ENCODE peak calls at places on chromosomes 16 and 17, in ten cellular contexts. One of them, this sample, is unnamed.
A peak's percentile ranks its signal among the peaks of the same experiment; 100 is the strongest.

GRCh38 chr16:53805747-53806146 is 101.8 kb downstream of the FTO start:
- DNase-seq in adrenal gland: no peak
- DNase-seq in AG10803: no peak
- DNase-seq in tibial artery: no peak
- DNase-seq in prostate gland: no peak
- DNase-seq in GM12865: no peak
- DNase-seq in thoracic aorta: no peak
- DNase-seq in cardiac fibroblast: no peak
- DNase-seq in fibroblast of the aortic adventitia: no peak
- DNase-seq in left lung: no peak
- DNase-seq in this sample: no peak

GRCh38 chr16:24070851-24071250 is 185.3 kb upstream of the CACNG3 start:
- DNase-seq in adrenal gland: peak; percentile 37
- DNase-seq in thoracic aorta: no peak
- DNase-seq in cardiac fibroblast: peak; percentile 2
- DNase-seq in prostate gland: no peak
- DNase-seq in GM12865: peak; percentile 73
- DNase-seq in left lung: no peak
- DNase-seq in tibial artery: no peak
- DNase-seq in fibroblast of the aortic adventitia: no peak
- DNase-seq in AG10803: peak; percentile 3
- DNase-seq in this sample: no peak

GRCh38 chr17:71966459-71967313 is 154.1 kb upstream of the SOX9 start:
- DNase-seq in thoracic aorta: peak; percentile 33
- DNase-seq in GM12865: no peak
- DNase-seq in adrenal gland: no peak
- DNase-seq in left lung: no peak
- DNase-seq in AG10803: no peak
- DNase-seq in tibial artery: peak; percentile 84
- DNase-seq in prostate gland: no peak
- DNase-seq in cardiac fibroblast: no peak
- DNase-seq in fibroblast of the aortic adventitia: no peak
- DNase-seq in this sample: peak; percentile 25

GRCh38 chr16:85888405-85889331 is 10.3 kb upstream of the IRF8 start:
- DNase-seq in left lung: no peak
- DNase-seq in tibial artery: no peak
- DNase-seq in cardiac fibroblast: peak; percentile 70
- DNase-seq in prostate gland: no peak
- DNase-seq in GM12865: peak; percentile 92
- DNase-seq in AG10803: peak; percentile 67
- DNase-seq in adrenal gland: no peak
- DNase-seq in fibroblast of the aortic adventitia: peak; percentile 47
- DNase-seq in thoracic aorta: no peak
- DNase-seq in this sample: no peak

GRCh38 chr16:46739934-46740333 is 8.2 kb downstream of the MYLK3 start:
- DNase-seq in prostate gland: no peak
- DNase-seq in fibroblast of the aortic adventitia: no peak
- DNase-seq in left lung: no peak
- DNase-seq in cardiac fibroblast: no peak
- DNase-seq in thoracic aorta: no peak
- DNase-seq in AG10803: no peak
- DNase-seq in GM12865: no peak
- DNase-seq in adrenal gland: no peak
- DNase-seq in tibial artery: no peak
- DNase-seq in this sample: no peak

GRCh38 chr17:47720754-47721533 is 12.1 kb upstream of the TBX21 start:
- DNase-seq in fibroblast of the aortic adventitia: no peak
- DNase-seq in AG10803: peak; percentile 6
- DNase-seq in left lung: no peak
- DNase-seq in prostate gland: peak; percentile 14
- DNase-seq in tibial artery: no peak
- DNase-seq in cardiac fibroblast: no peak
- DNase-seq in thoracic aorta: no peak
- DNase-seq in adrenal gland: peak; percentile 49
- DNase-seq in GM12865: peak; percentile 64
- DNase-seq in this sample: no peak

GRCh38 chr16:24309222-24309905 is 53.2 kb downstream of the CACNG3 start:
- DNase-seq in cardiac fibroblast: peak; percentile 15
- DNase-seq in tibial artery: no peak
- DNase-seq in AG10803: peak; percentile 0
- DNase-seq in left lung: no peak
- DNase-seq in prostate gland: no peak
- DNase-seq in GM12865: no peak
- DNase-seq in thoracic aorta: no peak
- DNase-seq in fibroblast of the aortic adventitia: no peak
- DNase-seq in adrenal gland: peak; percentile 73
- DNase-seq in this sample: no peak

GRCh38 chr17:62597920-62598319 is 29.6 kb upstream of the MRC2 start:
- DNase-seq in prostate gland: no peak
- DNase-seq in tibial artery: no peak
- DNase-seq in fibroblast of the aortic adventitia: peak; percentile 68
- DNase-seq in adrenal gland: peak; percentile 36
- DNase-seq in cardiac fibroblast: peak; percentile 63
- DNase-seq in GM12865: no peak
- DNase-seq in left lung: no peak
- DNase-seq in AG10803: peak; percentile 78
- DNase-seq in thoracic aorta: no peak
- DNase-seq in this sample: peak; percentile 62

GRCh38 chr16:87681990-87682570 is 79.8 kb downstream of the JPH3 start:
- DNase-seq in cardiac fibroblast: peak; percentile 74
- DNase-seq in fibroblast of the aortic adventitia: peak; percentile 79
- DNase-seq in AG10803: peak; percentile 72
- DNase-seq in prostate gland: peak; percentile 26
- DNase-seq in left lung: no peak
- DNase-seq in tibial artery: no peak
- DNase-seq in adrenal gland: no peak
- DNase-seq in GM12865: peak; percentile 45
- DNase-seq in thoracic aorta: no peak
- DNase-seq in this sample: no peak

GRCh38 chr16:88292007-88292940 is 90.5 kb upstream of the ZNF469 start:
- DNase-seq in left lung: peak; percentile 54
- DNase-seq in AG10803: no peak
- DNase-seq in GM12865: no peak
- DNase-seq in thoracic aorta: no peak
- DNase-seq in tibial artery: no peak
- DNase-seq in cardiac fibroblast: peak; percentile 43
- DNase-seq in adrenal gland: no peak
- DNase-seq in prostate gland: no peak
- DNase-seq in fibroblast of the aortic adventitia: peak; percentile 70
- DNase-seq in this sample: peak; percentile 28

GRCh38 chr16:77624085-77624484 is 98.2 kb upstream of the NUDT7 start:
- DNase-seq in thoracic aorta: no peak
- DNase-seq in GM12865: no peak
- DNase-seq in prostate gland: no peak
- DNase-seq in fibroblast of the aortic adventitia: no peak
- DNase-seq in tibial artery: no peak
- DNase-seq in AG10803: no peak
- DNase-seq in adrenal gland: no peak
- DNase-seq in left lung: no peak
- DNase-seq in cardiac fibroblast: no peak
- DNase-seq in this sample: no peak

DNA sequence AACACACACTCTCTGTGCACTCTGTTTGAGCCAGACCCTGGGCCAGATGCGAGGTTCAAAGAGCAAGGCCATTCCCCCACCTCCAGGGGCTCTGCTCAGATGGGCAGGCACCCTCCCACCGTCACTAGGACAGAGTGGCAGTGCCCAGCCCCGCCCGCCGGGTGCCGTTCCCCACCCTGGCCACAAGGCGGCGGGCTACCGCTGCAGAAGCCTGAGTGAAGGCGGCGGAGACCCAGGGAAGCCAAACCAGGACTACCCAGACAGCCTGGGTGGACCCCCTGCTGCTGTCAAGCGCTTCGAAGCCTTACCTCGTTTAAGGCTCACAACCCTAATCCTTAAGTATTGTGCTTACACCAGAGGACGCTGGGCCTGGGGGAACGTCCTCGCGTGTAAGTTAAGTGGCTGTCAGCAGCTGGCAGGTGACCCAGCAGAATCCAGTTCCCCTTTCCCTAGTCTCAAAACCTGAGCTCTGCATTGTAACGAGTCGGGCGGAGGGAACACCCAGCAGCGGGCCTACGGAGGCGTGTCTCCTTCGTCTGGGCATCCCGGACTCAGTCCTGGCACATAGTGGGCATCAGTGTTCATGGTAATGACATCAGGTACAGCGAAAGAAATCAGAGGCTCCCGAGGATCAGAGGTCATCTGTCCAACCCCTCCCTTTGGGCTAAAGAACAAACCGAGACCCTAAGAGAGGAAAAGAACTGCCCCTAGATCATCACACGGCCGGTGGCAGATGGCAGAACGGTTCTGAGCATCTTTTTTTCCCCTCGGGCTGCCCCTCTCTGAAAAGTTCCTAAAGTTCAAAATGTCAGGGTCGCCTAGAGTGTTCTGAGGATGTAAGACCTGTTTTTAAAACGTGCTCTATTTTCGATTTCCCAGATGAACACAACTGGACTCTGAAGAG is 4.4 kb downstream of the ARHGAP27 start:
- DNase-seq in prostate gland: peak; percentile 77
- DNase-seq in adrenal gland: peak; percentile 68
- DNase-seq in GM12865: peak; percentile 86
- DNase-seq in AG10803: peak; percentile 45
- DNase-seq in cardiac fibroblast: peak; percentile 68
- DNase-seq in left lung: peak; percentile 95
- DNase-seq in thoracic aorta: no peak
- DNase-seq in tibial artery: no peak
- DNase-seq in fibroblast of the aortic adventitia: peak; percentile 55
- DNase-seq in this sample: peak; percentile 84
- H3K4me3 ChIP-seq in prostate gland: no peak overlapping the region
- H3K4me3 ChIP-seq in adrenal gland: no peak overlapping the region
- H3K4me3 ChIP-seq in GM12865: peak overlapping the region; percentile 47
- H3K4me3 ChIP-seq in AG10803: no peak overlapping the region
- H3K4me3 ChIP-seq in cardiac fibroblast: no peak overlapping the region
- H3K4me3 ChIP-seq in left lung: no peak overlapping the region
- H3K4me3 ChIP-seq in thoracic aorta: peak overlapping the region; percentile 32
- H3K4me3 ChIP-seq in tibial artery: no peak overlapping the region
- H3K4me3 ChIP-seq in fibroblast of the aortic adventitia: no peak overlapping the region
- H3K4me3 ChIP-seq in this sample: peak overlapping the region; percentile 2

GRCh38 chr16:84822990-84823389 is 3.2 kb downstream of the CRISPLD2 start:
- DNase-seq in fibroblast of the aortic adventitia: no peak
- DNase-seq in tibial artery: no peak
- DNase-seq in cardiac fibroblast: no peak
- DNase-seq in adrenal gland: no peak
- DNase-seq in left lung: no peak
- DNase-seq in GM12865: no peak
- DNase-seq in thoracic aorta: no peak
- DNase-seq in AG10803: no peak
- DNase-seq in prostate gland: no peak
- DNase-seq in this sample: no peak
- H3K4me3 ChIP-seq in fibroblast of the aortic adventitia: no peak overlapping the region
- H3K4me3 ChIP-seq in tibial artery: peak overlapping the region; percentile 56
- H3K4me3 ChIP-seq in cardiac fibroblast: no peak overlapping the region
- H3K4me3 ChIP-seq in adrenal gland: no peak overlapping the region
- H3K4me3 ChIP-seq in left lung: no peak overlapping the region
- H3K4me3 ChIP-seq in GM12865: no peak overlapping the region
- H3K4me3 ChIP-seq in thoracic aorta: no peak overlapping the region
- H3K4me3 ChIP-seq in AG10803: no peak overlapping the region
- H3K4me3 ChIP-seq in prostate gland: no peak overlapping the region
- H3K4me3 ChIP-seq in this sample: peak overlapping the region; percentile 65

GRCh38 chr17:31309525-31309924 is 4.3 kb downstream of the EVI2B start:
- DNase-seq in adrenal gland: no peak
- DNase-seq in fibroblast of the aortic adventitia: no peak
- DNase-seq in cardiac fibroblast: no peak
- DNase-seq in GM12865: peak; percentile 75
- DNase-seq in left lung: no peak
- DNase-seq in AG10803: no peak
- DNase-seq in tibial artery: no peak
- DNase-seq in thoracic aorta: no peak
- DNase-seq in prostate gland: no peak
- DNase-seq in this sample: no peak
- H3K4me3 ChIP-seq in adrenal gland: no peak overlapping the region
- H3K4me3 ChIP-seq in fibroblast of the aortic adventitia: no peak overlapping the region
- H3K4me3 ChIP-seq in cardiac fibroblast: no peak overlapping the region
- H3K4me3 ChIP-seq in GM12865: peak overlapping the region; percentile 89
- H3K4me3 ChIP-seq in left lung: no peak overlapping the region
- H3K4me3 ChIP-seq in AG10803: no peak overlapping the region
- H3K4me3 ChIP-seq in tibial artery: no peak overlapping the region
- H3K4me3 ChIP-seq in thoracic aorta: peak overlapping the region; percentile 65
- H3K4me3 ChIP-seq in prostate gland: no peak overlapping the region
- H3K4me3 ChIP-seq in this sample: no peak overlapping the region

DNA sequence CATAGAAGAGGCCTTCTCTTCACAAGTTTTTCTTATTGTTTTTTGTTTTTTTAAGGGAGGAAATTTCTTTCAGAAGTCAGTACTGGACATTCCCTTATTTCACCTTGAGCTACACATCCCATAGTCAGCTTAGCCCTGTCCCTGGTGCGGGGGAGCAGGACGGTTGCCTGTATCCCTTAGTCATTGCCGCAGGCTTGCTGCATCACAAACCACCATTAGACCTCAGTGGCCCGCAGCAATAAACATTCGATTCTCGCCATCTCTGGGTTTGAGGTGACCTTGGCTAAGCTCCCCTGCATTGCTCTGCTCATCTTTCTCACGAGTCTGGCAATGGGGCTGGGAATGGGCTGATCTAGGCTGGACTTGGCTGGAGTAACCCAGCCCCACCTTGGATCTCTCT is 692.5 kb downstream of the WWOX start:
- DNase-seq in GM12865: no peak
- DNase-seq in fibroblast of the aortic adventitia: no peak
- DNase-seq in left lung: no peak
- DNase-seq in tibial artery: no peak
- DNase-seq in adrenal gland: no peak
- DNase-seq in prostate gland: no peak
- DNase-seq in thoracic aorta: no peak
- DNase-seq in AG10803: no peak
- DNase-seq in cardiac fibroblast: no peak
- DNase-seq in this sample: no peak
- H3K4me3 ChIP-seq in GM12865: no peak overlapping the region
- H3K4me3 ChIP-seq in fibroblast of the aortic adventitia: no peak overlapping the region
- H3K4me3 ChIP-seq in left lung: no peak overlapping the region
- H3K4me3 ChIP-seq in tibial artery: no peak overlapping the region
- H3K4me3 ChIP-seq in adrenal gland: no peak overlapping the region
- H3K4me3 ChIP-seq in prostate gland: no peak overlapping the region
- H3K4me3 ChIP-seq in thoracic aorta: no peak overlapping the region
- H3K4me3 ChIP-seq in AG10803: no peak overlapping the region
- H3K4me3 ChIP-seq in cardiac fibroblast: no peak overlapping the region
- H3K4me3 ChIP-seq in this sample: no peak overlapping the region

This sample was measured in psoas muscle.